ENCODE peak calls at places on chromosomes 6 and 20, in four cellular contexts. D is IMR-90, H is HepG2, Q is A549. X is an unnamed sample.

GRCh38 chr6:53358440-53359087 is 9.8 kb upstream of the ELOVL5 start:
- DNase-seq in D (no peak), H (no peak), Q (no peak), X (no peak)

GRCh38 chr6:56955171-56956155 is 556 bp downstream of the BEND6 start:
- DNase-seq in D (peak; percentile 91), H (peak; percentile 83), Q (peak; percentile 67), X (peak; percentile 62)

GRCh38 chr6:155485756-155486155 is 30.1 kb upstream of the NOX3 start:
- DNase-seq in D (no peak), H (no peak), Q (no peak), X (no peak)

GRCh38 chr6:55437141-55437540 is 109.9 kb downstream of the GFRAL start:
- DNase-seq in D (no peak), H (no peak), Q (no peak), X (no peak)

GRCh38 chr6:143325379-143326140 is 124.9 kb downstream of the ADAT2 start:
- DNase-seq in D (peak; percentile 39), H (no peak), Q (no peak), X (no peak)

GRCh38 chr20:52775786-52776185 is 196.4 kb upstream of the TSHZ2 start:
- DNase-seq in D (no peak), H (no peak), Q (no peak), X (no peak)

GRCh38 chr6:129015721-129016120 is 132.8 kb downstream of the LAMA2 start:
- DNase-seq in D (no peak), H (no peak), Q (no peak), X (no peak)

GRCh38 chr20:47256665-47257236 is 99.7 kb downstream of the ZMYND8 start:
- DNase-seq in D (peak; percentile 81), H (no peak), Q (no peak), X (no peak)

GRCh38 chr20:35443003-35443402 is 5.0 kb upstream of the GDF5 start:
- DNase-seq in D (peak; percentile 83), H (no peak), Q (no peak), X (no peak)

GRCh38 chr6:130985115-130985514 is 77.9 kb downstream of the EPB41L2 start:
- DNase-seq in D (no peak), H (no peak), Q (no peak), X (no peak)

GRCh38 chr6:40922281-40922680 is 116.7 kb downstream of the UNC5CL start:
- DNase-seq in D (peak; percentile 46), H (no peak), Q (no peak), X (no peak)

GRCh38 chr6:161547617-161548016 is 273.8 kb upstream of the AGPAT4 start:
- DNase-seq in D (no peak), H (no peak), Q (no peak), X (no peak)

GRCh38 chr6:139099984-139100383 is 34.9 kb upstream of the HECA start:
- DNase-seq in D (no peak), H (no peak), Q (no peak), X (peak; percentile 57)

GRCh38 chr20:10157539-10157938 is 61.1 kb upstream of the SNAP25 start:
- DNase-seq in D (no peak), H (no peak), Q (no peak), X (no peak)

GRCh38 chr20:57579898-57580447 is 19.1 kb downstream of the PCK1 start:
- DNase-seq in D (no peak), H (no peak), Q (no peak), X (no peak)

GRCh38 chr6:139965393-139965792 is 590.9 kb upstream of the CITED2 start:
- DNase-seq in D (peak; percentile 68), H (no peak), Q (no peak), X (no peak)

GRCh38 chr6:142633317-142633716 is 311.7 kb downstream of the HIVEP2 start:
- DNase-seq in D (no peak), H (no peak), Q (no peak), X (no peak)

GRCh38 chr6:45743028-45743615 is 272.5 kb downstream of the CLIC5 start:
- DNase-seq in D (no peak), H (peak; percentile 57), Q (no peak), X (no peak)

DNA sequence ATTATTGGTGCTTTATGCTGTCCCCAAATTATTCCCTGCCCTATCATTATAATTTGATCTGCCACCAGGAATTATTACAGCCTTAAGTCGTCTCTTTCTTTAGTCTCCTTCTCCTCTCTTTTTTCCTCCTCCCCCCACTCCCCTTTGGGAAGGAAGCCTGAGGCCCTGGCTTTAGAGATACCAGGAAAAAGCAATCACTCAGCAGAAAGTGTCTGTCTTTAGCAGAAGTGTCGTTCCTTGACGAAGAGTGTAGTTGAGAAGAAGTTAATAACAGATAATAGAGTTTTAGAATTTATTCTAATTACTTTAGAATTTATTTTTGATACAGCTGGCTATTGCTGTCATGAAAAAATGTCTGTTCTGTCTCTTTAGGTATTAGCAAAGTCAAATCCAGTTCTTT is 16.5 kb downstream of the LIN28B start:
- DNase-seq in D (no peak), H (no peak), Q (no peak), X (no peak)
- TF ChIP-seq POLR2A in D (no peak), H (no peak), Q (no peak), X (no peak)

GRCh38 chr6:80527552-80528052 is 421.1 kb downstream of the BCKDHB start:
- DNase-seq in D (peak; percentile 17), H (peak; percentile 93), Q (peak; percentile 13), X (no peak)

GRCh38 chr6:80528115-80528514 is 421.6 kb downstream of the BCKDHB start:
- DNase-seq in D (peak; percentile 25), H (no peak), Q (no peak), X (no peak)

GRCh38 chr6:80535914-80536565 is 429.6 kb downstream of the BCKDHB start:
- DNase-seq in D (peak; percentile 79), H (no peak), Q (no peak), X (no peak)

GRCh38 chr6:80530096-80530495 is 423.6 kb downstream of the BCKDHB start:
- DNase-seq in D (no peak), H (no peak), Q (no peak), X (no peak)

DNA sequence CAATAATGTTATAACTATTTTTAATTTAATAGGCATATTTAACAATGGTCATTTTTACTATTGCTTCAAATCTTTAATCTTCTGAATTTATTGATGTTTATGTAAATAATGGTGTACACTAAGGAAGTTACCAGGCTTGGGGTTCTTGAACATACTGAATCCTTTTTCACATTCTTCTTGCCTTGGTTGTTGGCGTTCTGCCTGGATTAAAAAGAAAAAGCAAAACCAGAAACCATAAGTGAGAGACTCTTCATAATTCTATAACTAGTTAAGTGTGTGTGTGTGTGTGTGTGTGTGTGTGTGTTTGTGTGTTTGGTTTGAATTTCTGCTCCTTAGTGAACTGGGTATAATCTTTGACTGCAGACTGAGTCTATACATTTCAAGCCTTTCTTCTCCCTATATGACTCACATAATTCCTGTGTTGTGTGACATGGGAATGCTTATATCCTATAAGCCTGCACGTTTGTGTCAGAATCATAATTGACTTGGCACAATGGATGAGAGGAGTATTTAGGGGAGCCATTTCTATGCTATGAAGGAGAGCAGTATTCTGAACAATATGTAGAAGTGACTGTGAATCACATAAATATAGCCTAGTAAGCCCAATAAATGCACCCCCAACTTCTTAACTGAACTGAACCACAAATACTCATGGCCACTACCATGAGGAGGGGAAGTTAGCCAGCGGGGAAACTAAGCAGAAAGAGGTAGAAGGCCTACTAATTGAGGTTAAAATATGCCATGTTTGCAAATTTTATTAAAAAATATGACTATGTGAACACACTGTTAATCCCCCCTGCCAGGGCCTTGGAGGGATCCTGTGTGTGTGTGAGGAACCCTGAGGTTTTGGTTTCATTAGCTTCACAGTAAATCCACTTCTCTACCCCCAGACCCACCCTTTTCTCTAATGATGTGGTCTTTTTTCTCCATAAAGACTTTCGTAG is 425.5 kb downstream of the BCKDHB start:
- DNase-seq in D (peak; percentile 31), H (no peak), Q (no peak), X (no peak)
- TF ChIP-seq BHLHE40 in D (no peak), H (no peak), Q (no peak), X (no peak)

DNA sequence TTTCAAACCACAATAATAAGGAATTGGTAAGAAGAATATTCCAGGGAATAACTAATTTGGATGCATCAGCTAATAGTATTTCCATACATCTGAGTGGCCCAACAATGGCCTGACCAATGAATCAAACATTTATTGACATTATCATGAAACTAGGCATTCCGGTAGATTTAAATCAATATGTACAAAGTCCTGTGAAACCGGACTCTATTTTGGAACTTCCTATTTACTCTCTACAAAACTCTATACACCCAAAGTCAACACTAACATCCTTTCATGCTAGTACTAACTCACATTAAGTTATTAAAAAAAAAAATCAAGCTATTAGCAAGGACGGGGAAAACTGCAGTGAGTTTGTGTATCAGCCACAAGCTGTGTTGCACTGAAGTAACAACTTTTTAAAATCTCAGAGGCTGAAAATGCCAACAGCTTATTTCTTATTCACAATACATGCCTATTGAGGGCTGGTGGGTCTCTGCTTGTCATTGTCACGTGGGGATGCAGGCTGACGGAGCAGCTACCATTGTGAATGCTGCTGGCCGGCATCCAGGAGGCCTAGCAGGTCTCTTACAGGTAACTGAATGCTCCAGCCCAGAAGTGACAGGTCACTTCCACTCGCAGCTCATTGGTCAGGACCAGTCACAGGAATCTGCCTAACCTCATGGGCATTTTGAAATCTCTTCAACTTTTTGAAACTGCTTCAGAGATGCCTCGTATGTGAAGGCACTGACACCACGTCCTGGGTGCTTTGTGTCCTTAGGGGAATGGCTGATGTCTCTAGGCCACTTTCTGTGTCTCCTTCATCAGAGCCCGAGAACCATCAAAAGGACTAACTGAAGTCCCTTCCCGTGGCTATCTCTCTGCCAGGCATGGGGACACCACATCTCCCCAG is 76.3 kb downstream of the SLC22A23 start:
- DNase-seq in D (no peak), H (peak; percentile 96), Q (no peak), X (no peak)
- TF ChIP-seq RAD21 in D (no peak), H (no peak), Q (no peak), X (no peak)

GRCh38 chr6:5671162-5671561 is 335.6 kb downstream of the NRN1 start:
- DNase-seq in D (peak; percentile 71), H (peak; percentile 28), Q (no peak), X (no peak)
- TF ChIP-seq POLR2A in D (no peak), H (no peak), Q (no peak), X (peak; percentile 24)

GRCh38 chr20:48751871-48752270 is 75.9 kb downstream of the PREX1 start:
- DNase-seq in D (no peak), H (no peak), Q (no peak), X (no peak)

GRCh38 chr20:48750941-48751620 is 76.7 kb downstream of the PREX1 start:
- DNase-seq in D (no peak), H (no peak), Q (no peak), X (no peak)

GRCh38 chr20:48749437-48749836 is 78.4 kb downstream of the PREX1 start:
- DNase-seq in D (no peak), H (no peak), Q (no peak), X (no peak)

GRCh38 chr20:48748556-48748955 is 79.2 kb downstream of the PREX1 start:
- DNase-seq in D (no peak), H (no peak), Q (no peak), X (no peak)

GRCh38 chr20:48750376-48750775 is 77.4 kb downstream of the PREX1 start:
- DNase-seq in D (no peak), H (no peak), Q (no peak), X (no peak)
- TF ChIP-seq BHLHE40 in D (no peak), H (no peak), Q (no peak), X (no peak)